ENCODE peak calls at places on chromosomes 6 and 20, in six cellular contexts. One of them, this sample, is unnamed.

GRCh38 chr6:135306740-135307420 is 125.8 kb downstream of the MYB start:
- DNase-seq in T-helper 17 cell: no peak
- DNase-seq in BJ: no peak
- DNase-seq in nephron progenitor cell: no peak
- DNase-seq in NCI-H2029: no peak
- DNase-seq in neural crest cell: no peak
- DNase-seq in this sample: peak

GRCh38 chr6:143027058-143027457 is 33.6 kb upstream of the AIG1 start:
- DNase-seq in T-helper 17 cell: peak
- DNase-seq in BJ: no peak
- DNase-seq in nephron progenitor cell: peak
- DNase-seq in NCI-H2029: no peak
- DNase-seq in neural crest cell: peak
- DNase-seq in this sample: no peak

GRCh38 chr6:14658909-14659561 is 541.5 kb downstream of the CD83 start:
- DNase-seq in T-helper 17 cell: no peak
- DNase-seq in BJ: peak
- DNase-seq in nephron progenitor cell: no peak
- DNase-seq in NCI-H2029: no peak
- DNase-seq in neural crest cell: no peak
- DNase-seq in this sample: peak

GRCh38 chr20:4613718-4614620 is 107.7 kb upstream of the PRND start:
- DNase-seq in T-helper 17 cell: peak
- DNase-seq in BJ: no peak
- DNase-seq in nephron progenitor cell: peak
- DNase-seq in NCI-H2029: peak
- DNase-seq in neural crest cell: peak
- DNase-seq in this sample: no peak

GRCh38 chr20:62663484-62664315 is 21.4 kb downstream of the SLCO4A1 start:
- DNase-seq in T-helper 17 cell: no peak
- DNase-seq in BJ: no peak
- DNase-seq in nephron progenitor cell: no peak
- DNase-seq in NCI-H2029: no peak
- DNase-seq in neural crest cell: no peak
- DNase-seq in this sample: no peak

GRCh38 chr6:2790588-2790987 is 25.4 kb downstream of the WRNIP1 start:
- DNase-seq in T-helper 17 cell: no peak
- DNase-seq in BJ: no peak
- DNase-seq in nephron progenitor cell: no peak
- DNase-seq in NCI-H2029: no peak
- DNase-seq in neural crest cell: no peak
- DNase-seq in this sample: peak

GRCh38 chr6:157273756-157274088 is 49.6 kb downstream of the TMEM242 start:
- DNase-seq in T-helper 17 cell: peak
- DNase-seq in BJ: no peak
- DNase-seq in nephron progenitor cell: peak
- DNase-seq in NCI-H2029: no peak
- DNase-seq in neural crest cell: peak
- DNase-seq in this sample: peak

GRCh38 chr20:62381202-62381797 is 5.6 kb upstream of the RPS21 start:
- DNase-seq in T-helper 17 cell: no peak
- DNase-seq in BJ: no peak
- DNase-seq in nephron progenitor cell: no peak
- DNase-seq in NCI-H2029: no peak
- DNase-seq in neural crest cell: no peak
- DNase-seq in this sample: no peak